ENCODE peak calls at places on chromosomes 2 and 18, in six cellular contexts. Z, R, B, G, Q and H are unnamed samples.
A peak's percentile ranks its signal among the peaks of the same experiment; 100 is the strongest.

GRCh38 chr2:177625744-177626655 is 233.4 kb downstream of the AGPS start:
- DNase-seq in G (no peak), R (no peak), B (no peak), Q (no peak), Z (no peak), H (no peak)

GRCh38 chr2:108825254-108825653 is 38.7 kb downstream of the CCDC138 start:
- DNase-seq in Q (no peak), R (no peak), B (no peak), Z (no peak), G (no peak), H (no peak)

GRCh38 chr2:175575346-175576258 is 394.1 kb upstream of the ATP5MC3 start:
- DNase-seq in R (no peak), Z (no peak), G (no peak), B (no peak), Q (no peak), H (no peak)

GRCh38 chr2:193963472-193964119 is 1693.4 kb upstream of the SLC39A10 start:
- DNase-seq in Q (no peak), G (no peak), B (no peak), R (no peak), Z (no peak), H (no peak)

GRCh38 chr2:224668123-224668909 is 47.8 kb downstream of the CCDC195 start:
- DNase-seq in G (no peak), Q (no peak), B (no peak), Z (no peak), R (no peak), H (no peak)

GRCh38 chr2:235230809-235231601 is 262.8 kb upstream of the AGAP1 start:
- DNase-seq in R (no peak), Z (no peak), B (no peak), G (no peak), Q (no peak), H (no peak)

GRCh38 chr2:143745060-143745459 is 615.8 kb downstream of the ARHGAP15 start:
- DNase-seq in B (peak; percentile 22), R (no peak), Q (no peak), Z (no peak), G (no peak), H (no peak)

GRCh38 chr18:55587341-55588000 is 521 bp downstream of the TCF4 start:
- DNase-seq in B (no peak), G (no peak), R (peak; percentile 29), Q (no peak), Z (no peak), H (no peak)

GRCh38 chr2:197378494-197378972 is 56.3 kb downstream of the SF3B1 start:
- DNase-seq in G (no peak), B (peak; percentile 62), Z (no peak), Q (no peak), R (no peak), H (peak; percentile 61)

GRCh38 chr2:54606393-54606973 is 117.0 kb upstream of the EML6 start:
- DNase-seq in Z (no peak), Q (no peak), B (no peak), R (peak; percentile 55), G (no peak), H (peak; percentile 21)

GRCh38 chr2:240165638-240166037 is 25.2 kb upstream of the OTOS start:
- DNase-seq in B (no peak), G (peak; percentile 14), Z (no peak), R (no peak), Q (no peak), H (no peak)

GRCh38 chr2:10369269-10370255 is 66.9 kb downstream of the HPCAL1 start:
- DNase-seq in R (no peak), Z (no peak), G (no peak), B (peak; percentile 54), Q (no peak), H (no peak)

GRCh38 chr18:46148810-46149209 is 44.6 kb downstream of the HAUS1 start:
- DNase-seq in R (no peak), Z (no peak), G (no peak), B (peak; percentile 39), Q (no peak), H (peak; percentile 31)

GRCh38 chr2:219457784-219458369 is 23.2 kb downstream of the SPEG start:
- DNase-seq in B (no peak), Q (no peak), Z (no peak), R (no peak), G (no peak), H (no peak)

GRCh38 chr18:49464718-49465598 is 4.5 kb upstream of the DYM start:
- DNase-seq in Q (no peak), G (no peak), B (no peak), R (no peak), Z (no peak), H (no peak)

GRCh38 chr2:129732630-129733026 is 246.8 kb upstream of the RAB6C start:
- DNase-seq in Z (no peak), G (no peak), R (no peak), B (no peak), Q (peak; percentile 31), H (no peak)

GRCh38 chr2:55301277-55301676 is 32.2 kb upstream of the MTIF2 start:
- DNase-seq in R (no peak), Q (no peak), G (no peak), Z (no peak), B (no peak), H (no peak)

GRCh38 chr2:41197781-41198180 is 745.9 kb upstream of the SLC8A1 start:
- DNase-seq in Z (no peak), G (no peak), B (no peak), R (no peak), Q (no peak), H (no peak)

GRCh38 chr2:106126705-106127281 is 67.3 kb downstream of the UXS1 start:
- DNase-seq in Q (no peak), B (no peak), R (no peak), G (no peak), Z (no peak), H (no peak)

GRCh38 chr18:32271649-32272324 is 81.9 kb downstream of the MEP1B start:
- DNase-seq in G (no peak), Z (no peak), R (no peak), Q (no peak), B (peak; percentile 53), H (no peak)

GRCh38 chr18:61702007-61702406 is 190.8 kb downstream of the RNF152 start:
- DNase-seq in B (no peak), Q (no peak), Z (no peak), G (no peak), R (no peak), H (no peak)

GRCh38 chr2:55338268-55338667 is 69.2 kb upstream of the MTIF2 start:
- DNase-seq in B (no peak), R (no peak), Z (no peak), Q (no peak), G (no peak), H (no peak)

GRCh38 chr18:24009651-24010333 is 4.8 kb upstream of the TTC39C start:
- DNase-seq in R (no peak), Z (no peak), B (no peak), Q (no peak), G (no peak), H (no peak)

DNA sequence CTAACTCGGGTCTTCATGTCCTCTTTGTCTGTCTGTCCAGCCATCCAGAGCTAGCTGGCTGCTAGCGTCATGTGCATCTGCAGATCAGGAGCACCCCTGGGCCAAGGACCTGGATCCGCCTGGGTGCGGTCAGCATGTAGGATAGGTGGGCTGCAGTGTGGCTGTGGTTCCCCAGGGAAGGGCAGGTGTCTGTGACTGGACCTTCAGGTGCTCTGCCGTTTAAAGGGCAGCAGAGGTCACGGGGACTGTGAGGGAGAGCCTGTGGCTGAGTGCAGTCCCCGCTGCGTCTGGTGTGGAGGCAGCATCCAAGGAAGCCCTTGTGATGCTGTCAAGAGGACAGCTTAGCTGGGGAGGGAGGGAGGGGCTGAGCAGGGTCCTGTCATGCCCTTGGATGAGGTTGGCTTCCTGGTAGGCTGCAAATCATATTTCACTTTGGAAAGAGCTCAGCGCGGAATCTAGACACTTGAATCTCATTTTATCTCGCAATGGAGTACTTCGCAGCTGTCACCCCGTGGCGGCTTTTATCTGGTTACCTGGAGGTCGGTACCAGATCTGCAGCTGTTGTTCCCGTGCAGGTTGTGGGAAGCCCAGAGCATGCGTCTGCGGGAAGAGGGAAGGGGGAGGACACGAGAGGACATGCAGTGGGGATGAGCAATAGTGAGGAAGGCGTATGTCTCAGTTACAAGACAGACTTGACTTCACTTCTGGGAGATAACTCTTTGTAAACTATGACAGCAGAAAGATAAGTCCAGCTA is 5.9 kb upstream of the RALB start:
- DNase-seq in R (no peak), B (no peak), Z (no peak), G (no peak), Q (no peak), H (no peak)
- TF ChIP-seq CTCF in R (no peak), B (no peak), Z (no peak), G (no peak), Q (no peak), H (no peak)

GRCh38 chr2:101830146-101830545 is 132.6 kb downstream of the MAP4K4 start:
- DNase-seq in Z (no peak), R (no peak), Q (no peak), G (no peak), B (no peak), H (no peak)
- H3K27ac ChIP-seq in Z (peak overlapping the region; percentile 98), R (peak overlapping the region; percentile 73), Q (no peak overlapping the region), G (no peak overlapping the region), B (no peak overlapping the region), H (no peak overlapping the region)

DNA sequence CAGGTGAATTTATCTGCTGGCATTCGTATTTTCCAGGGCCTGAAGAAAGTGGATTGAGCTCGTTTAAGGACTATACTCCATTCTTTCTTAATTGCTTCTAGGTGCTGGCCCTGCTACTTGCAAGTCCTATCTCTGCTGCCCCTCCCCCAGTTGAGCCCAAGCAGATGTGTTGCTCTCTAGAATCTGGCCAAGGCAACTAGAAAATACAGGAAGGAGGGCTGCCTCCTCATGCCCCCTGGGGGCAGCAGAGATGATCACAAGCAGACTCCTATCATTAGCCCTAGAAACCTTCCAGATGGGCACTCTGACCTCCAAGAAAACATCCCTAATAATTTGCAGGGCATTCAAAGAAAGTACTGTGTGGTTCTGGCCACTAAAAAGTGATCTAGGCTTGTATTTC is 72.5 kb upstream of the CYP26B1 start:
- DNase-seq in G (no peak), R (no peak), B (no peak), Q (no peak), Z (no peak), H (no peak)
- TF ChIP-seq CTCF in G (no peak), R (peak; percentile 19), B (no peak), Q (no peak), Z (no peak), H (no peak)

GRCh38 chr2:188378551-188378950 is 86.9 kb downstream of the GULP1 start:
- DNase-seq in B (no peak), Q (no peak), Z (no peak), G (no peak), R (no peak), H (no peak)

GRCh38 chr2:188381614-188382013 is 89.9 kb downstream of the GULP1 start:
- DNase-seq in R (no peak), Z (no peak), B (no peak), G (no peak), Q (no peak), H (no peak)

GRCh38 chr2:188379748-188380147 is 88.1 kb downstream of the GULP1 start:
- DNase-seq in G (no peak), R (no peak), Z (no peak), Q (no peak), B (no peak), H (no peak)

GRCh38 chr2:188382107-188382506 is 90.4 kb downstream of the GULP1 start:
- DNase-seq in R (no peak), Z (no peak), Q (no peak), G (no peak), B (no peak), H (no peak)

GRCh38 chr2:188380280-188380679 is 88.6 kb downstream of the GULP1 start:
- DNase-seq in B (no peak), Z (no peak), G (no peak), R (no peak), Q (no peak), H (no peak)
- H3K27ac ChIP-seq in B (no peak overlapping the region), Z (no peak overlapping the region), G (peak overlapping the region; percentile 20), R (no peak overlapping the region), Q (no peak overlapping the region), H (no peak overlapping the region)